ENCODE peak calls at places on chromosomes 16 and 17, in five cellular contexts. K, N, C, U and B are unnamed samples.

GRCh38 chr16:51164167-51164566 is 13.1 kb upstream of the SALL1 start:
- DNase-seq in K (no peak), C (no peak), U (no peak), N (no peak), B (no peak)

GRCh38 chr17:51435171-51435552 is 174.8 kb downstream of the UTP18 start:
- DNase-seq in N (no peak), K (no peak), U (no peak), C (no peak), B (no peak)

GRCh38 chr16:22782299-22782698 is 31.7 kb upstream of the HS3ST2 start:
- DNase-seq in C (no peak), N (peak; percentile 15), K (no peak), U (no peak), B (no peak)

GRCh38 chr17:74859439-74860228 is at the start of gene GRIN2C:
- DNase-seq in C (no peak), K (peak; percentile 42), U (no peak), N (peak; percentile 52), B (no peak)

GRCh38 chr16:71626858-71627213 is 852 bp downstream of the MARVELD3 start:
- DNase-seq in K (peak; percentile 83), N (peak; percentile 41), C (no peak), U (peak; percentile 78), B (peak; percentile 35)

GRCh38 chr16:67481561-67482259 is 753 bp upstream of the ATP6V0D1 start:
- DNase-seq in N (no peak), C (peak; percentile 46), U (peak; percentile 41), K (peak; percentile 48), B (no peak)

GRCh38 chr17:48483471-48484131 is 47.2 kb downstream of the HOXB1 start:
- DNase-seq in U (peak; percentile 26), C (peak; percentile 96), K (peak; percentile 41), N (no peak), B (peak; percentile 99)

GRCh38 chr16:88649195-88649923 is 1.5 kb downstream of the CYBA start:
- DNase-seq in U (no peak), K (no peak), N (no peak), C (no peak), B (no peak)

GRCh38 chr16:70660672-70661350 is 14.5 kb downstream of the IL34 start:
- DNase-seq in U (peak; percentile 75), K (no peak), C (no peak), N (no peak), B (no peak)

GRCh38 chr16:85125570-85126382 is 13.5 kb upstream of the CIBAR2 start:
- DNase-seq in K (no peak), U (no peak), N (no peak), C (no peak), B (no peak)

GRCh38 chr17:31148205-31148604 is 53.4 kb downstream of the NF1 start:
- DNase-seq in K (no peak), U (no peak), C (no peak), N (no peak), B (no peak)

GRCh38 chr17:19728114-19728495 is 11.7 kb upstream of the SLC47A2 start:
- DNase-seq in U (no peak), C (peak; percentile 72), N (no peak), K (peak; percentile 81), B (peak; percentile 76)

GRCh38 chr16:8716052-8716451 is 41.6 kb downstream of the ABAT start:
- DNase-seq in N (no peak), C (no peak), U (no peak), K (no peak), B (no peak)

GRCh38 chr17:82120148-82120547 is 22.1 kb upstream of the FASN start:
- DNase-seq in K (peak; percentile 8), C (peak; percentile 52), N (no peak), U (no peak), B (no peak)

GRCh38 chr17:44363613-44364159 is at the start of gene FAM171A2:
- DNase-seq in C (peak; percentile 40), N (peak; percentile 93), U (peak; percentile 85), K (peak; percentile 89), B (peak; percentile 23)

GRCh38 chr17:4712526-4712925 is 2.1 kb downstream of the ARRB2 start:
- DNase-seq in U (no peak), C (no peak), K (no peak), N (no peak), B (no peak)

GRCh38 chr17:77905766-77906165 is 52.7 kb upstream of the TNRC6C start:
- DNase-seq in U (no peak), C (no peak), N (no peak), K (no peak), B (no peak)

GRCh38 chr17:19753661-19754463 is 5.8 kb upstream of the ALDH3A1 start:
- DNase-seq in C (no peak), U (peak; percentile 33), N (peak; percentile 26), K (no peak), B (peak; percentile 64)

GRCh38 chr17:58747674-58748073 is 8.0 kb upstream of the PPM1E start:
- DNase-seq in C (no peak), U (no peak), K (no peak), N (no peak), B (no peak)

GRCh38 chr17:7782237-7782636 is 51.8 kb upstream of the KDM6B start:
- DNase-seq in N (no peak), U (no peak), K (no peak), C (peak; percentile 73), B (peak; percentile 32)

GRCh38 chr17:40560592-40561293 is 4.5 kb downstream of the CCR7 start:
- DNase-seq in U (no peak), C (peak; percentile 76), N (no peak), K (peak; percentile 5), B (no peak)

GRCh38 chr16:88810868-88811599 is 694 bp downstream of the APRT start:
- DNase-seq in C (peak; percentile 82), N (peak; percentile 77), U (peak; percentile 62), K (peak; percentile 93), B (peak; percentile 77)

GRCh38 chr17:35129154-35129972 is 7.9 kb downstream of the FNDC8 start:
- DNase-seq in K (no peak), N (no peak), U (no peak), C (peak; percentile 70), B (no peak)

GRCh38 chr17:30160419-30161172 is 44.0 kb downstream of the NSRP1 start:
- DNase-seq in C (no peak), U (no peak), N (no peak), K (no peak), B (no peak)

GRCh38 chr16:77937473-77938195 is 84.7 kb upstream of the CLEC3A start:
- DNase-seq in K (no peak), U (no peak), C (no peak), N (no peak), B (no peak)
- TF ChIP-seq EZH2 in K (no peak), U (no peak), C (no peak), N (no peak), B (no peak)

GRCh38 chr16:56639045-56639444 is 579 bp downstream of the MT1A start:
- DNase-seq in K (no peak), U (no peak), N (no peak), C (no peak), B (no peak)

GRCh38 chr16:56636616-56637413 is 1.7 kb upstream of the MT1A start:
- DNase-seq in U (no peak), C (no peak), K (no peak), N (no peak), B (no peak)

GRCh38 chr16:56635441-56635967 is 3.0 kb upstream of the MT1A start:
- DNase-seq in K (no peak), N (no peak), C (no peak), U (peak; percentile 55), B (no peak)

GRCh38 chr16:56640076-56640475 is 1.6 kb downstream of the MT1A start:
- DNase-seq in N (no peak), U (no peak), K (no peak), C (no peak), B (no peak)

DNA sequence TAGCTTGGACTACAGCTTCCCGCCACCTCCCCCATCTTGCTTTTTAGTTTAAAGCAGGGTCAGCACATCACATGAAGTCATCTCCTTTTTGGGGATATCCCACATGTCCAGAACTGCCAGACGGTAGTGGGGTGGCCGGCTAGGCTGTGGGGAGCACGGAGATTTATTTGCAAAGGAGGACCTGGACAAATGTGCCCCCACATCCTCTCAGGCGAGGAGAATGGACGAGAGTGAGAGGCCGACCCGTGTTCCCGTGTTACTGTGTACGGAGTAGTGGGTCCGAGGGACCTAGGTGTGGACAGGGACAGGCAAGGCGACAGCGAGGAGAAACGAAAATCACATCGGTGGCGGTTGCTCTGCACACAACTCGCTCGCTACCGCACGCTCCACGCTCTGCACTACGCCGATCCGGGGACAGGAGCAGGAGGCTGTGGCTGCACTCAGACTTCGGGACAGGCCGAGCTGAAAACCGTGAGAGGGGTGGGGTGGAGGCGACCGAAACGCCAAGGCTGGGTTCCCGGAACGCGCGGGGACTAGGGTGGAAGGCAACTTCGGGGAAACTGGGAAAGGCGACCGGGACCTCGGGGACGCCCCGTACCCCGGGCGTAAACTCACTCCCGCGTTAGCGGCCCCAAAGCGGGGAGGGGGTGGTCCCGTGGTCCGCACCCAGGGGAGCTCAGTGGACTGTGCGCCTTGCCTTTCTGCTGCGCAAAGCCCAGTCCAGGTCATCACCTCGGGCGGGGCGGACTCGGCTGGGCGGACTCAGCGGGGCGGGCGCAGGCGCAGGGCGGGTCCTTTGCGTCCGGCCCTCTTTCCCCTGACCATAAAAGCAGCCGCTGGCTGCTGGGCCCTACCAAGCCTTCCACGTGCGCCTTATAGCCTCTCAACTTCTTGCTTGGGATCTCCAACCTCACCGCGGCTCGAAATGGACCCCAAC is at the start of gene MT1A:
- DNase-seq in C (peak; percentile 58), K (peak; percentile 60), N (peak; percentile 80), U (peak; percentile 79), B (no peak)
- TF ChIP-seq EZH2 in C (no peak), K (peak; percentile 84), N (peak; percentile 97), U (peak; percentile 84), B (no peak)

GRCh38 chr16:4633910-4634635 is 9.4 kb downstream of the MGRN1 start:
- DNase-seq in K (no peak), C (no peak), N (no peak), U (no peak), B (no peak)

GRCh38 chr16:4634768-4635167 is 10.1 kb downstream of the MGRN1 start:
- DNase-seq in K (no peak), N (no peak), C (no peak), U (no peak), B (no peak)

GRCh38 chr16:4639899-4640509 is 15.4 kb downstream of the MGRN1 start:
- DNase-seq in N (no peak), C (no peak), K (no peak), U (no peak), B (no peak)

GRCh38 chr16:4637501-4638166 is 13.0 kb downstream of the MGRN1 start:
- DNase-seq in N (no peak), K (no peak), C (no peak), U (no peak), B (no peak)

GRCh38 chr16:4636196-4636595 is 11.6 kb downstream of the MGRN1 start:
- DNase-seq in U (no peak), K (no peak), N (no peak), C (no peak), B (no peak)
- TF ChIP-seq EZH2 in U (no peak), K (no peak), N (no peak), C (no peak), B (no peak)

GRCh38 chr17:39224778-39225307 is 902 bp downstream of the STAC2 start:
- DNase-seq in K (no peak), N (peak; percentile 49), C (no peak), U (no peak), B (no peak)
- TF ChIP-seq EZH2 in K (peak; percentile 62), N (peak; percentile 100), C (peak; percentile 76), U (peak; percentile 71), B (peak; percentile 78)

GRCh38 chr16:10598157-10598556 is 17.8 kb upstream of the EMP2 start:
- DNase-seq in U (no peak), K (no peak), C (no peak), N (no peak), B (no peak)
- TF ChIP-seq EZH2 in U (no peak), K (no peak), C (no peak), N (no peak), B (no peak)

GRCh38 chr17:49963626-49964538 is 5.1 kb upstream of the DLX4 start:
- DNase-seq in K (no peak), U (peak; percentile 72), N (peak; percentile 69), C (peak; percentile 12), B (no peak)
- TF ChIP-seq EZH2 in K (no peak), U (peak; percentile 88), N (no peak), C (peak; percentile 81), B (peak; percentile 79)